ENCODE peak calls at places on chromosomes 2 and 18, in six cellular contexts. D, R, F, C, Z and O are unnamed samples. For H3K4me1, the result is how much of the 10 kb centered on the place peaks cover.

GRCh38 chr18:62450546-62451395 is 72.1 kb upstream of the ZCCHC2 start:
- DNase-seq in D (peak), R (peak), F (no peak), C (no peak), Z (peak), O (peak)

GRCh38 chr18:10145523-10145922 is 231.7 kb downstream of the VAPA start:
- DNase-seq in D (no peak), R (no peak), F (no peak), C (no peak), Z (no peak), O (no peak)

GRCh38 chr18:77071711-77072292 is 60.8 kb downstream of the MBP start:
- DNase-seq in D (peak), R (no peak), F (no peak), C (no peak), Z (no peak), O (no peak)

GRCh38 chr2:205696541-205697441 is 14.5 kb downstream of the NRP2 start:
- DNase-seq in D (peak), R (no peak), F (peak), C (no peak), Z (peak), O (no peak)

GRCh38 chr18:77478619-77479018 is 229.0 kb downstream of the GALR1 start:
- DNase-seq in D (no peak), R (no peak), F (peak), C (no peak), Z (peak), O (peak)

GRCh38 chr2:182372661-182373060 is 54.2 kb downstream of the PDE1A start:
- DNase-seq in D (peak), R (no peak), F (no peak), C (no peak), Z (peak), O (peak)

GRCh38 chr2:200931227-200931626 is 32.2 kb downstream of the ORC2 start:
- DNase-seq in D (no peak), R (no peak), F (no peak), C (no peak), Z (peak), O (no peak)

GRCh38 chr2:12032421-12032820 is 286.0 kb downstream of the LPIN1 start:
- DNase-seq in D (no peak), R (no peak), F (peak), C (no peak), Z (no peak), O (no peak)

GRCh38 chr2:43980902-43981301 is 14.9 kb downstream of the LRPPRC start:
- DNase-seq in D (no peak), R (no peak), F (no peak), C (no peak), Z (no peak), O (no peak)

GRCh38 chr2:15588329-15588919 is 3.2 kb upstream of the DDX1 start:
- DNase-seq in D (peak), R (peak), F (peak), C (peak), Z (peak), O (peak)

GRCh38 chr18:49006641-49007136 is 55.9 kb upstream of the SMAD7 start:
- DNase-seq in D (no peak), R (peak), F (peak), C (no peak), Z (no peak), O (no peak)

GRCh38 chr2:240482141-240482540 is 46.7 kb downstream of the GPC1 start:
- DNase-seq in D (no peak), R (no peak), F (no peak), C (no peak), Z (no peak), O (no peak)

GRCh38 chr2:12061785-12062184 is 315.4 kb downstream of the LPIN1 start:
- DNase-seq in D (no peak), R (no peak), F (no peak), C (no peak), Z (no peak), O (no peak)

GRCh38 chr2:64063454-64063853 is 44.2 kb upstream of the VPS54 start:
- DNase-seq in D (no peak), R (no peak), F (no peak), C (no peak), Z (no peak), O (no peak)

GRCh38 chr18:22166070-22166972 is 3.1 kb upstream of the GATA6 start:
- DNase-seq in D (peak), R (no peak), F (no peak), C (no peak), Z (no peak), O (peak)

GRCh38 chr18:12233378-12233777 is 20.8 kb upstream of the CIDEA start:
- DNase-seq in D (no peak), R (no peak), F (no peak), C (no peak), Z (no peak), O (no peak)

GRCh38 chr2:178194600-178195389 is 483 bp downstream of the OSBPL6 start:
- DNase-seq in D (peak), R (peak), F (peak), C (peak), Z (no peak), O (peak)

GRCh38 chr18:79733135-79733609 is 53.6 kb downstream of the CTDP1 start:
- DNase-seq in D (no peak), R (no peak), F (no peak), C (no peak), Z (no peak), O (no peak)

GRCh38 chr2:489084-489483 is 188.1 kb downstream of the TMEM18 start:
- DNase-seq in D (no peak), R (no peak), F (no peak), C (no peak), Z (no peak), O (no peak)

GRCh38 chr2:202945497-202945896 is 33.4 kb downstream of the CARF start:
- DNase-seq in D (no peak), R (no peak), F (no peak), C (no peak), Z (no peak), O (no peak)

GRCh38 chr2:100878000-100878786 is 58.3 kb downstream of the NPAS2 start:
- DNase-seq in D (no peak), R (peak), F (no peak), C (no peak), Z (no peak), O (no peak)

GRCh38 chr2:100882645-100883613 is 63.0 kb downstream of the NPAS2 start:
- DNase-seq in D (peak), R (no peak), F (no peak), C (no peak), Z (peak), O (peak)

GRCh38 chr2:100881629-100882028 is 61.7 kb downstream of the NPAS2 start:
- DNase-seq in D (no peak), R (no peak), F (no peak), C (no peak), Z (peak), O (no peak)

GRCh38 chr2:100879296-100879695 is 59.4 kb downstream of the NPAS2 start:
- DNase-seq in D (no peak), R (no peak), F (no peak), C (no peak), Z (no peak), O (no peak)

DNA sequence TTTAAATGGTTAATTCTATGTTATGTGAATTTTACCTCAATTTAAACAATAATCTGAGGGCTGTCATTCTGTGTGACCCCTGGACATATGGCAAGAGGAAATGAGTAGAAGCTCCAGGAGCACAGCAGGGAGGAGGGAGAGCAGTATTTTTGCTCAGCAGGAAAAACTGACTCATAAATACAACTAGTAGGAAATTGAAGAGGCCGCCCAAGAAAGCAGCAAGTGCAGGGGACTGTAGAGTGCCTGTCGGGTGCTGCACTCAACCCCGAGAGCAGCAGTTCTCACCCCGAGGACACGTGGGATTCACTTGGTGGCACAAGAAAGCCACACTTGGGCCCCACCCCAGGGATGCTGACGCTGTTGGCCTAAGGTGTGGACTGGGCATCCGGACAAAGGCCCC is 60.8 kb downstream of the NPAS2 start:
- DNase-seq in D (no peak), R (no peak), F (no peak), C (no peak), Z (no peak), O (no peak)
- H3K4me1 ChIP-seq in D (half or more), R (under half), F (under half), C (under half), Z (half or more), O (under half)

DNA sequence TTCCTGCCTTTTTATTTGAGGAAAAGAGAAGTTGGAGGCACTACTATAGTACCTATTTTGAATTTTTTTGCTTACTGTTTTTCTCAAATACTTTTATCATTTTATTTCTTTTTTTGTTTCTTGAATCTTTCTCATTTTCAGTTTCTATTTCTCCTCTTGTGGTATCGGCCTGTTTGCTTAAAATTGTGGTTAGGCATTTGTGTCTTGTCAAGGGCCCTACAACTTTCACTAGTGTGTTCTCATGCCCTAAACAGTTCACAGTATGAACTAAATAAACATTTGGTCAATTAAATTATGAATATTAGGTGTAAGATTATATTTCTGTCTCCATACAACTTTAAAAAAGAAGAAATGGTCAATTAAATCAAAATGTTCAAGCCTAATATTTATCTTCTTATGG is 613.5 kb downstream of the MBD2 start:
- DNase-seq in D (no peak), R (no peak), F (no peak), C (no peak), Z (no peak), O (no peak)
- H3K4me1 ChIP-seq in D (under half), R (under half), F (under half), C (under half), Z (under half), O (under half)

GRCh38 chr2:160356485-160356884 is 137.1 kb downstream of the RBMS1 start:
- DNase-seq in D (no peak), R (no peak), F (no peak), C (no peak), Z (no peak), O (no peak)
- H3K4me1 ChIP-seq in D (half or more), R (half or more), F (under half), C (under half), Z (under half), O (under half)

GRCh38 chr2:8484502-8485283 is 197.2 kb upstream of the ID2 start:
- DNase-seq in D (no peak), R (no peak), F (no peak), C (no peak), Z (no peak), O (no peak)
- H3K4me1 ChIP-seq in D (under half), R (under half), F (under half), C (under half), Z (under half), O (under half)

GRCh38 chr18:23605941-23606340 is 19.6 kb upstream of the NPC1 start:
- DNase-seq in D (no peak), R (no peak), F (no peak), C (no peak), Z (peak), O (no peak)
- H3K4me1 ChIP-seq in D (under half), R (under half), F (under half), C (under half), Z (under half), O (under half)

DNA sequence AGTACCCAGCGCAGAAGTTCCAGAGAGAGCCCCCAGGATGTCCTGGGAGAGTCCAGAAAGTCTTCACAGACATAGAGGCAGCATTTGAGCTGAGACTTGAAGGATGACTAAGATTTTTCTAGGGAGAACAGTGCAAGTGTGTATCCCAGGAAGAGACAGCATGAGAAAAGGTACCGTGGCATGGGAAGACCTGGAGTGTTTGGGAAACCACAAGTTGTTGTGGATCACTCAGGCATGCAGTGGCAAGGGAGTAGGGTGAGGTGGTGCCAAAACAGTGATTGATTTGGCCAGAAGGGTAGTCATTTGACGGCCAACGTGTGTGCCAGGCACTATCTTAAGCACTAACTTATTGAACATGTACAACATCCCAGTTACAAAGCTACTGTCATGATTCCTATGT is 24.5 kb upstream of the KCNK3 start:
- DNase-seq in D (no peak), R (no peak), F (no peak), C (no peak), Z (no peak), O (no peak)
- H3K4me1 ChIP-seq in D (under half), R (under half), F (under half), C (under half), Z (under half), O (under half)

GRCh38 chr2:169091256-169091655 is 21.9 kb downstream of the DHRS9 start:
- DNase-seq in D (no peak), R (no peak), F (no peak), C (no peak), Z (no peak), O (no peak)
- H3K4me1 ChIP-seq in D (under half), R (under half), F (under half), C (under half), Z (under half), O (under half)

GRCh38 chr2:162113088-162113770 is 38.8 kb downstream of the GCG start:
- DNase-seq in D (no peak), R (no peak), F (peak), C (no peak), Z (peak), O (no peak)
- H3K4me1 ChIP-seq in D (under half), R (under half), F (under half), C (under half), Z (half or more), O (under half)

DNA sequence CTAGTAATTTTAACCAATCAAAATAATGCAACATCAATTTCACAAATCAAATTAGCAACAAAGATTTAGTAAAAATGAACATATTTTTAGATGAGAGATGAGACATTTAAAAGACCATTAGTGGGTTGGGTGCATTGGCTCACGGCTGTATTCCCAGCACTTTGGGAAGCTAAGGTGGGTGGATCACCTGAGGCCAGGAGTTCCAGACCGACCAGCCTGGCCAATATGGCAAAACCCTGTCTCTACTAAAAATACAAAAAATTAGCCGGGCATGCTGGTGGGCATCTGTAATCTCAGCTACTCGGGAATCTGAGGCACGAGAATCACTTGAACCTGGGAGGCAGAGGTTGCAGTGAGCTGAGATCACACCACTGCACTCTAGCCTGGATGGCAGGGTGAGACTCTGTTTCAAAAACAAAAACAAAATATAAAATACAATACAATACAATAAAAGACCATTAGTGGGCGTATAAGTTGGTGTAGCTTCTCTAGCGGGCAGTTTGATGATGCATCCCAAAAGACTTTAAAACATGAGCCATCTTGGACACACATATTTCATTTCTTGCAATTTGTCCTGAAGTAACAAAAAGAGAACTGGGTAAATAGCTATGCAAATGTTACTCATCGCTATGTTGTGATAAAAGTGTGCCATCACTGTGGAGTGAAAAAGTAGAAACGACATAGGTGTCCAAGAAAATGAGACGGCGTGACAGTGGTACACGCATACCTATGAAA is 101.8 kb downstream of the COL6A3 start:
- DNase-seq in D (no peak), R (no peak), F (no peak), C (no peak), Z (no peak), O (no peak)
- H3K4me1 ChIP-seq in D (under half), R (under half), F (under half), C (under half), Z (under half), O (under half)

GRCh38 chr2:144938308-144938709 is 418.4 kb upstream of the ZEB2 start:
- DNase-seq in D (peak), R (no peak), F (no peak), C (no peak), Z (peak), O (peak)
- H3K4me1 ChIP-seq in D (under half), R (under half), F (under half), C (under half), Z (under half), O (under half)